ENCODE peak calls at places on chromosomes 6 and 20, in six cellular contexts. One of them, this sample, is unnamed.

GRCh38 chr6:56019973-56020372 is 144.6 kb upstream of the BMP5 start:
- DNase-seq in activated T-cell treated with anti-CD3 and anti-CD28 coated beads for 1 hour: no peak
- DNase-seq in mesenchymal stem cell: no peak
- DNase-seq in GM13977: no peak
- DNase-seq in H1: no peak
- DNase-seq in ELF-1: no peak
- DNase-seq in this sample: peak

GRCh38 chr20:40953856-40954255 is 74.8 kb upstream of the TOP1 start:
- DNase-seq in activated T-cell treated with anti-CD3 and anti-CD28 coated beads for 1 hour: no peak
- DNase-seq in mesenchymal stem cell: no peak
- DNase-seq in GM13977: no peak
- DNase-seq in H1: peak
- DNase-seq in ELF-1: no peak
- DNase-seq in this sample: no peak

GRCh38 chr6:34589140-34589539 is 33.0 kb upstream of the SPDEF start:
- DNase-seq in activated T-cell treated with anti-CD3 and anti-CD28 coated beads for 1 hour: no peak
- DNase-seq in mesenchymal stem cell: no peak
- DNase-seq in GM13977: no peak
- DNase-seq in H1: no peak
- DNase-seq in ELF-1: no peak
- DNase-seq in this sample: no peak

GRCh38 chr20:25064561-25064960 is 6.6 kb upstream of the ACSS1 start:
- DNase-seq in activated T-cell treated with anti-CD3 and anti-CD28 coated beads for 1 hour: no peak
- DNase-seq in mesenchymal stem cell: no peak
- DNase-seq in GM13977: no peak
- DNase-seq in H1: no peak
- DNase-seq in ELF-1: no peak
- DNase-seq in this sample: no peak

GRCh38 chr20:48224531-48224930 is 439.2 kb upstream of the SULF2 start:
- DNase-seq in activated T-cell treated with anti-CD3 and anti-CD28 coated beads for 1 hour: no peak
- DNase-seq in mesenchymal stem cell: no peak
- DNase-seq in GM13977: no peak
- DNase-seq in H1: no peak
- DNase-seq in ELF-1: no peak
- DNase-seq in this sample: peak

GRCh38 chr20:19757973-19758887 is at the start of gene RIN2:
- DNase-seq in activated T-cell treated with anti-CD3 and anti-CD28 coated beads for 1 hour: no peak
- DNase-seq in mesenchymal stem cell: peak
- DNase-seq in GM13977: peak
- DNase-seq in H1: peak
- DNase-seq in ELF-1: peak
- DNase-seq in this sample: peak

GRCh38 chr6:119736680-119737079 is 387.1 kb upstream of the MAN1A1 start:
- DNase-seq in activated T-cell treated with anti-CD3 and anti-CD28 coated beads for 1 hour: no peak
- DNase-seq in mesenchymal stem cell: no peak
- DNase-seq in GM13977: no peak
- DNase-seq in H1: no peak
- DNase-seq in ELF-1: no peak
- DNase-seq in this sample: no peak

GRCh38 chr20:37651932-37652331 is 41.9 kb upstream of the CTNNBL1 start:
- DNase-seq in activated T-cell treated with anti-CD3 and anti-CD28 coated beads for 1 hour: peak
- DNase-seq in mesenchymal stem cell: no peak
- DNase-seq in GM13977: peak
- DNase-seq in H1: peak
- DNase-seq in ELF-1: peak
- DNase-seq in this sample: peak

GRCh38 chr6:81995548-81996289 is 243.2 kb upstream of the TENT5A start:
- DNase-seq in activated T-cell treated with anti-CD3 and anti-CD28 coated beads for 1 hour: no peak
- DNase-seq in mesenchymal stem cell: no peak
- DNase-seq in GM13977: no peak
- DNase-seq in H1: no peak
- DNase-seq in ELF-1: no peak
- DNase-seq in this sample: peak

GRCh38 chr6:93299622-93300021 is 119.7 kb downstream of the EPHA7 start:
- DNase-seq in activated T-cell treated with anti-CD3 and anti-CD28 coated beads for 1 hour: no peak
- DNase-seq in mesenchymal stem cell: no peak
- DNase-seq in GM13977: no peak
- DNase-seq in H1: no peak
- DNase-seq in ELF-1: no peak
- DNase-seq in this sample: no peak